ENCODE peak calls at places on chromosomes 6 and 20, in seven cellular contexts. G, X, P, A, L, H and U are unnamed samples.

GRCh38 chr6:125567407-125567806 is 182.0 kb upstream of the HEY2 start:
- DNase-seq in G (no peak), X (no peak), P (no peak), A (no peak), L (no peak), H (no peak), U (no peak)

GRCh38 chr6:105326838-105327745 is 75.8 kb downstream of the PREP start:
- DNase-seq in G (no peak), X (no peak), P (no peak), A (no peak), L (peak), H (no peak), U (no peak)

GRCh38 chr20:20741067-20742045 is 28.9 kb upstream of the RALGAPA2 start:
- DNase-seq in G (no peak), X (peak), P (no peak), A (no peak), L (no peak), H (no peak), U (no peak)

GRCh38 chr6:12911387-12911960 is 194.9 kb downstream of the PHACTR1 start:
- DNase-seq in G (no peak), X (no peak), P (no peak), A (no peak), L (peak), H (no peak), U (peak)

GRCh38 chr20:42018979-42019378 is 400.8 kb upstream of the CHD6 start:
- DNase-seq in G (no peak), X (no peak), P (no peak), A (no peak), L (peak), H (no peak), U (no peak)

GRCh38 chr6:139446104-139446715 is 71.8 kb upstream of the CITED2 start:
- DNase-seq in G (no peak), X (no peak), P (no peak), A (no peak), L (no peak), H (no peak), U (no peak)

GRCh38 chr20:37911262-37911661 is 8.3 kb downstream of the VSTM2L start:
- DNase-seq in G (no peak), X (no peak), P (no peak), A (no peak), L (no peak), H (no peak), U (no peak)

GRCh38 chr6:32194825-32195651 is 2.6 kb upstream of the GPSM3 start:
- DNase-seq in G (no peak), X (no peak), P (peak), A (no peak), L (peak), H (peak), U (peak)

GRCh38 chr6:53530780-53531386 is 14.0 kb downstream of the GCLC start:
- DNase-seq in G (no peak), X (no peak), P (no peak), A (no peak), L (no peak), H (no peak), U (no peak)

GRCh38 chr6:38671885-38672467 is 31.0 kb downstream of the GLO1 start:
- DNase-seq in G (no peak), X (no peak), P (no peak), A (no peak), L (peak), H (peak), U (peak)

GRCh38 chr6:142443102-142443501 is 141.3 kb downstream of the ADGRG6 start:
- DNase-seq in G (no peak), X (no peak), P (no peak), A (no peak), L (no peak), H (no peak), U (no peak)

GRCh38 chr6:146700078-146700686 is 101.4 kb downstream of the ADGB start:
- DNase-seq in G (peak), X (peak), P (no peak), A (peak), L (peak), H (peak), U (peak)

GRCh38 chr20:18197382-18198070 is 59.9 kb downstream of the KAT14 start:
- DNase-seq in G (no peak), X (no peak), P (no peak), A (no peak), L (no peak), H (no peak), U (no peak)
- TF ChIP-seq EP300 in G (no peak), X (no peak), P (no peak), A (no peak), L (no peak), H (no peak), U (no peak)

GRCh38 chr20:63874254-63874653 is 9.2 kb downstream of the TPD52L2 start:
- DNase-seq in G (no peak), X (no peak), P (no peak), A (no peak), L (no peak), H (no peak), U (no peak)

GRCh38 chr20:63877755-63878470 is 12.8 kb downstream of the TPD52L2 start:
- DNase-seq in G (no peak), X (no peak), P (no peak), A (no peak), L (no peak), H (no peak), U (no peak)

GRCh38 chr20:63876489-63877036 is 11.5 kb downstream of the TPD52L2 start:
- DNase-seq in G (no peak), X (no peak), P (no peak), A (no peak), L (no peak), H (no peak), U (no peak)

GRCh38 chr20:63868264-63868663 is 3.2 kb downstream of the TPD52L2 start:
- DNase-seq in G (no peak), X (no peak), P (no peak), A (no peak), L (no peak), H (no peak), U (no peak)

DNA sequence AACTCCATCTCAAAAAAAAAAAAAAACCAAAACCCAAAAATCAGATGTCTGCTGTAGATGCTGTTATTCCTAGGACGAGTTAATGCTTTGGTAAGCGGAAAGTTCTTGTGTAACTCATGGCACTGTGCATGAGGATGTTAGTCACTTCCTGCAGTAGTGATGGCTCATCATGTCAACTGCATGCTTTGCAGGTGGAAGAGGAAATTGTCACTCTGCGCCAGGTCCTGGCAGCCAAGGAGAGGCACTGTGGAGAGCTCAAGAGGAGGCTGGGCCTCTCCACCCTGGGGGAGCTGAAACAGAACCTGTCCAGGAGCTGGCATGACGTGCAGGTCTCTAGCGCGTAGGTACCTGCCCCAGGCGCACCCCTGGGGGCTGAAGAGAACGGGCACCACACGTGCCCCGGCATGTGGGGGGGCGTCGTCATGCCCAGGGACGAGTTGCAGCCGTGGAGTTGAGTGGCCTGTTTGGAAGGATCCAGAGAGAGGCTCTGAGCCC is 8.5 kb downstream of the TPD52L2 start:
- DNase-seq in G (no peak), X (no peak), P (no peak), A (peak), L (peak), H (peak), U (peak)
- TF ChIP-seq POLR2A in G (no peak), X (no peak), P (no peak), A (no peak), L (no peak), H (peak), U (no peak)

GRCh38 chr6:99111590-99111989 is 163.8 kb upstream of the FBXL4 start:
- DNase-seq in G (no peak), X (no peak), P (no peak), A (no peak), L (no peak), H (no peak), U (no peak)
- TF ChIP-seq EP300 in G (no peak), X (no peak), P (no peak), A (no peak), L (no peak), H (no peak), U (no peak)

GRCh38 chr20:23049201-23049932 is at the start of gene THBD:
- DNase-seq in G (no peak), X (peak), P (peak), A (peak), L (peak), H (peak), U (peak)

GRCh38 chr20:23049933-23050838 is 714 bp upstream of the THBD start:
- DNase-seq in G (no peak), X (peak), P (peak), A (peak), L (peak), H (no peak), U (no peak)

GRCh38 chr20:23048283-23049200 is 930 bp downstream of the THBD start:
- DNase-seq in G (no peak), X (peak), P (peak), A (peak), L (peak), H (peak), U (peak)

GRCh38 chr20:23052904-23053303 is 3.4 kb upstream of the THBD start:
- DNase-seq in G (no peak), X (no peak), P (no peak), A (no peak), L (no peak), H (no peak), U (no peak)

DNA sequence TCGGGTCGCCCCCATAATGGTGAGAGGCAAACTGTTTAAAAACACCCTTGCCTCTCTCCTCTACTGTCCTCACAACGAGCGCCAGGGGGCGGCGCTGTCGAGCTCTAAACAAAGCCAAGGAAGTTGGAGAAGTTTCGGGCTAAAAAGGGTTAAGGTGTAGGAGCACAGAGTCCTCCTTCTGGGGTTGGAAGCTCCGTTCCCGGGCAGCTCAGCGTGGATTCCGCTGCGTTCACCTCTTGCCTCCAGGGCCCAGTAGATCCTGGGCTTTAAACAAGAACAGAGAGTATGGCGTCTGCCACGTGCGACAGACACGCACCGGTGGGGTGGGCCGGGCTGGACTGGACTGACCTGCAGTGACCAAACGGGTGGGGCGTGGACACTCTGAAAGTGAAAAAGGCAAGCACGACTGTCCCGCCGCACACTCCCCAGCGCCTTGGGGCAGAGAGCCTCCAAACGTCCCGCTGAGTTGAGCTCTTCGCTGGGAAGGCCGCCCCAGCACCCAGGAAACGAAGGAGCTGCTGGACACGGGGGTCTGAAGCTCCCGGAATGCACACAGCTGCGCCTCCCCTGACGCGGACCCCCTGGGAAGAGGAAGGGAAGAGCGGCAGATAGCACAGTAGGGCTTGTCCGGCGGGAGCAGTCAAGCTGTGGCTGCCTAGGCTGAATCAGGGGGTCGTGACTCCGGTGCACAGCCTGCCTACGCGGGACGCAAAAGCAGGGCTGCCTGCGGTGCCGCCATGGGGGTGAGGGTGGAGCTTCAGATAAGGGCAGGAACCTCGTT is 1.6 kb upstream of the THBD start:
- DNase-seq in G (peak), X (peak), P (peak), A (peak), L (peak), H (peak), U (peak)
- TF ChIP-seq POLR2A in G (no peak), X (no peak), P (no peak), A (no peak), L (no peak), H (no peak), U (peak)

DNA sequence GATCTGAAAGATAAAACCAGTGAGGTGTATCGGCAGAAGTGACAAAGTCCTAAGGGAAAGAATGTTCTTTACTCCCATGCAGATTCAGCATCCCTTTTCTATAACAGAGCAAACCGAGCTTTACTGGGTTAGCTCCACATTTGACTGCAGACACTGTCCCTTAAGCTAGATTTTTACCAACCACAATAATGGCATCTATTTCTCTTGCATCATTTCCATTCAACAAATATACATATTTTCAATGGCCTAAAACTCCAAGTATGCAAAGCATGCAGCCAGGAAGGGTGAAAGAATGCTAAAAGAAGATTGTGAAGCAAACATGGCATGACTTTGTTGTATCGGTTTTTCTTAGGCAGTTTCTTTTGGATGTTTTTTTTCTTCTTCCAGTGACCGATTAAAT is 255.4 kb downstream of the OGFRL1 start:
- DNase-seq in G (peak), X (no peak), P (no peak), A (no peak), L (no peak), H (no peak), U (no peak)
- TF ChIP-seq EP300 in G (no peak), X (no peak), P (no peak), A (no peak), L (no peak), H (no peak), U (no peak)

DNA sequence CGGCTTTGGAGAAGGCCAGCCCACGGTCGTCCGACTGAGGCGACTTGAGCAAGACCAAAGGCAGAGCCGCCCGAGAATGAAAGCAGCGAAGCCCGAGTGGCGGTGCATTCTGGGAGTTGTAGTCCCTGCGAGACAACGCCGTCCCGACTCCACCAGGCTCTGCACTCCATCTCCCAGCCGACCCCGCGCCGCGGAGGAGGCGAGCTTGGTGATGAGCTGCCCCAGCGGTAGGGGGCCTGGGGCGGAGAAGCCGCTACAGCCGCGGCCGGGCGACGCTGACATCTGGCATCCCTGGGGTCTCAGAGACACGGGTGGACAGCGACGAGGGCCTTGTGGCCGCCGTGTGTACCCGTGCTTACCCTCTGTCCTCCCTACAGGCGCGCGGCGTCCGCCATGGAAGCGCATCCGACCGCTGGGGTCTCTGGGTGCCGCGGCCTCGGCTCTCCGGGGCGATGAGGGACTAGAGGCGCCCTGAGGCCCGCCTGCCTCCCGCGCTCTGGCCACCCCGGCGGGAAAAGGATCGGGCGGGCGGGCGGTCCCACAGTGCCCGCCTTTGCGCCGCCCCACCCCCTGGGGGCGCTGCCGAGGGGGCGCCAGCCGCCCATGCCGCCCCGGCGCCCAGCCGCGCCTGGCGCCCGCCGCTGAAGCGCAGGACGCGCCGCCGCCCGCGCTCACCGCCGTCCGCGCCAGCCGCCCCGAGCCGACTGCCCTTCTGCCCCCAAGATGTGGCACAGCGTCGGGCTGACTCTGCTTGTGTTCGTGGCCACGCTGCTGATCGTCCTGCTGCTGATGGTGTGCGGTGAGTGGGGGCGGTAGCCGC is at the start of gene SMIM13:
- DNase-seq in G (peak), X (peak), P (peak), A (peak), L (peak), H (peak), U (peak)
- TF ChIP-seq POLR2A in G (peak), X (no peak), P (peak), A (peak), L (peak), H (peak), U (peak)